ENCODE peak calls at places on chromosome 15, in ten cellular contexts. L, N, Q, X, D, R, O, K, E and P are unnamed samples.
A peak's percentile ranks its signal among the peaks of the same experiment; 100 is the strongest.

GRCh38 chr15:26864664-26865191 is 2.1 kb upstream of the GABRA5 start:
- DNase-seq in E (no peak), N (no peak), X (no peak), K (no peak), L (no peak), Q (peak; percentile 52), O (no peak), R (no peak), D (peak; percentile 45), P (no peak)

GRCh38 chr15:61186905-61187865 is 41.9 kb downstream of the RORA start:
- DNase-seq in O (peak; percentile 45), X (no peak), Q (no peak), R (no peak), E (peak; percentile 56), K (no peak), N (no peak), D (no peak), L (no peak), P (no peak)

GRCh38 chr15:69160976-69161877 is 792 bp downstream of the GLCE start:
- DNase-seq in K (no peak), Q (peak; percentile 54), N (no peak), X (peak; percentile 11), O (no peak), D (no peak), E (peak; percentile 57), R (no peak), L (peak; percentile 69), P (peak; percentile 37)

GRCh38 chr15:97736748-97737147 is 223.8 kb upstream of the ARRDC4 start:
- DNase-seq in O (no peak), K (no peak), R (no peak), Q (no peak), N (no peak), E (no peak), L (no peak), X (no peak), D (no peak), P (no peak)

GRCh38 chr15:93331545-93332117 is 242.6 kb upstream of the RGMA start:
- DNase-seq in X (no peak), L (no peak), K (no peak), R (no peak), D (no peak), N (no peak), E (no peak), Q (peak; percentile 51), O (no peak), P (peak; percentile 34)

GRCh38 chr15:51600114-51600513 is 22.5 kb downstream of the DMXL2 start:
- DNase-seq in R (no peak), K (no peak), X (no peak), Q (no peak), E (no peak), D (no peak), N (no peak), O (no peak), L (no peak), P (no peak)

GRCh38 chr15:96403071-96403470 is 72.6 kb downstream of the NR2F2 start:
- DNase-seq in X (no peak), N (no peak), E (no peak), K (no peak), O (no peak), L (no peak), D (no peak), Q (no peak), R (no peak), P (no peak)

GRCh38 chr15:39756806-39757522 is 25.7 kb downstream of the FSIP1 start:
- DNase-seq in E (no peak), Q (peak; percentile 23), N (peak; percentile 3), X (no peak), R (no peak), D (peak; percentile 57), K (no peak), L (no peak), O (no peak), P (no peak)

GRCh38 chr15:92503889-92504288 is 110.2 kb downstream of the ST8SIA2 start:
- DNase-seq in O (no peak), N (no peak), Q (no peak), L (no peak), K (no peak), X (no peak), E (no peak), R (no peak), D (no peak), P (no peak)

GRCh38 chr15:100694381-100695012 is 92.1 kb downstream of the ASB7 start:
- DNase-seq in E (no peak), L (no peak), O (no peak), N (no peak), K (no peak), X (no peak), D (no peak), Q (no peak), R (no peak), P (no peak)

GRCh38 chr15:95930659-95931375 is 399.7 kb upstream of the NR2F2 start:
- DNase-seq in Q (no peak), L (no peak), X (no peak), D (no peak), E (no peak), K (no peak), N (no peak), O (no peak), R (no peak), P (no peak)

GRCh38 chr15:40436892-40437753 is 3.6 kb upstream of the BAHD1 start:
- DNase-seq in O (no peak), L (no peak), Q (no peak), E (no peak), R (no peak), N (no peak), X (no peak), D (no peak), K (no peak), P (no peak)

GRCh38 chr15:66628976-66629723 is 63.4 kb upstream of the LCTL start:
- DNase-seq in Q (no peak), R (no peak), D (no peak), X (no peak), K (no peak), O (no peak), E (no peak), L (no peak), N (no peak), P (no peak)

GRCh38 chr15:42069496-42070275 is 24.7 kb downstream of the PLA2G4D start:
- DNase-seq in N (no peak), X (no peak), L (no peak), K (no peak), E (no peak), R (no peak), O (no peak), Q (no peak), D (no peak), P (no peak)